ENCODE peak calls at places on chromosomes 5 and 9, in nine cellular contexts. One of them, this sample, is unnamed.

GRCh38 chr9:107215381-107215780 is 67.7 kb upstream of the RAD23B start:
- DNase-seq in NAMALWA: no peak
- DNase-seq in NCI-H774: no peak
- DNase-seq in stimulated activated CD4-positive, alpha-beta T cell treated with anti-CD3 and anti-CD28 coated beads, Interleukin-12 subunit alpha, Interleukin-12 subunit beta, amount 100 ng/mL, for 4 hours: no peak
- DNase-seq in iPS-NIHi11: no peak
- DNase-seq in body of pancreas: no peak
- DNase-seq in GM04504: no peak
- DNase-seq in foreskin keratinocyte: no peak
- DNase-seq in AG10803: peak
- DNase-seq in this sample: no peak

GRCh38 chr9:118058227-118058626 is 354.0 kb downstream of the TLR4 start:
- DNase-seq in NAMALWA: no peak
- DNase-seq in NCI-H774: peak
- DNase-seq in stimulated activated CD4-positive, alpha-beta T cell treated with anti-CD3 and anti-CD28 coated beads, Interleukin-12 subunit alpha, Interleukin-12 subunit beta, amount 100 ng/mL, for 4 hours: no peak
- DNase-seq in iPS-NIHi11: no peak
- DNase-seq in body of pancreas: no peak
- DNase-seq in GM04504: no peak
- DNase-seq in foreskin keratinocyte: no peak
- DNase-seq in AG10803: no peak
- DNase-seq in this sample: no peak

GRCh38 chr5:174145821-174146220 is 100.3 kb downstream of the NSG2 start:
- DNase-seq in NAMALWA: peak
- DNase-seq in NCI-H774: no peak
- DNase-seq in stimulated activated CD4-positive, alpha-beta T cell treated with anti-CD3 and anti-CD28 coated beads, Interleukin-12 subunit alpha, Interleukin-12 subunit beta, amount 100 ng/mL, for 4 hours: no peak
- DNase-seq in iPS-NIHi11: peak
- DNase-seq in body of pancreas: no peak
- DNase-seq in GM04504: no peak
- DNase-seq in foreskin keratinocyte: no peak
- DNase-seq in AG10803: peak
- DNase-seq in this sample: no peak

GRCh38 chr9:109064963-109065701 is 51.8 kb upstream of the CTNNAL1 start:
- DNase-seq in NAMALWA: no peak
- DNase-seq in NCI-H774: no peak
- DNase-seq in stimulated activated CD4-positive, alpha-beta T cell treated with anti-CD3 and anti-CD28 coated beads, Interleukin-12 subunit alpha, Interleukin-12 subunit beta, amount 100 ng/mL, for 4 hours: no peak
- DNase-seq in iPS-NIHi11: no peak
- DNase-seq in body of pancreas: no peak
- DNase-seq in GM04504: no peak
- DNase-seq in foreskin keratinocyte: peak
- DNase-seq in AG10803: peak
- DNase-seq in this sample: no peak

GRCh38 chr5:141883184-141883947 is 5.2 kb upstream of the PCDH1 start:
- DNase-seq in NAMALWA: no peak
- DNase-seq in NCI-H774: no peak
- DNase-seq in stimulated activated CD4-positive, alpha-beta T cell treated with anti-CD3 and anti-CD28 coated beads, Interleukin-12 subunit alpha, Interleukin-12 subunit beta, amount 100 ng/mL, for 4 hours: no peak
- DNase-seq in iPS-NIHi11: peak
- DNase-seq in body of pancreas: no peak
- DNase-seq in GM04504: no peak
- DNase-seq in foreskin keratinocyte: no peak
- DNase-seq in AG10803: peak
- DNase-seq in this sample: no peak

GRCh38 chr5:154755361-154756202 is at the start of gene LARP1:
- DNase-seq in NAMALWA: no peak
- DNase-seq in NCI-H774: no peak
- DNase-seq in stimulated activated CD4-positive, alpha-beta T cell treated with anti-CD3 and anti-CD28 coated beads, Interleukin-12 subunit alpha, Interleukin-12 subunit beta, amount 100 ng/mL, for 4 hours: no peak
- DNase-seq in iPS-NIHi11: no peak
- DNase-seq in body of pancreas: peak
- DNase-seq in GM04504: no peak
- DNase-seq in foreskin keratinocyte: no peak
- DNase-seq in AG10803: no peak
- DNase-seq in this sample: no peak

GRCh38 chr9:86801246-86801645 is 146.1 kb downstream of the GAS1 start:
- DNase-seq in NAMALWA: no peak
- DNase-seq in NCI-H774: no peak
- DNase-seq in stimulated activated CD4-positive, alpha-beta T cell treated with anti-CD3 and anti-CD28 coated beads, Interleukin-12 subunit alpha, Interleukin-12 subunit beta, amount 100 ng/mL, for 4 hours: no peak
- DNase-seq in iPS-NIHi11: no peak
- DNase-seq in body of pancreas: peak
- DNase-seq in GM04504: no peak
- DNase-seq in foreskin keratinocyte: no peak
- DNase-seq in AG10803: peak
- DNase-seq in this sample: no peak

GRCh38 chr9:92414566-92414965 is 9.7 kb downstream of the OMD start:
- DNase-seq in NAMALWA: peak
- DNase-seq in NCI-H774: no peak
- DNase-seq in stimulated activated CD4-positive, alpha-beta T cell treated with anti-CD3 and anti-CD28 coated beads, Interleukin-12 subunit alpha, Interleukin-12 subunit beta, amount 100 ng/mL, for 4 hours: no peak
- DNase-seq in iPS-NIHi11: no peak
- DNase-seq in body of pancreas: no peak
- DNase-seq in GM04504: no peak
- DNase-seq in foreskin keratinocyte: no peak
- DNase-seq in AG10803: no peak
- DNase-seq in this sample: no peak